ENCODE peak calls at places on chromosomes 4 and X, in eight cellular contexts. One of them, this sample, is unnamed.

GRCh38 chr4:143185253-143186107 is 763 bp downstream of the USP38 start:
- DNase-seq in HCT116: no peak
- DNase-seq in type B pancreatic cell: no peak
- DNase-seq in osteocyte: peak
- DNase-seq in activated T-helper 9 cell treated with anti-CD3 and anti-CD28 coated beads, Interleukin-2, amount 50 U/mL, for 16 hours: peak
- DNase-seq in stimulated activated CD8-positive, alpha-beta memory T cell treated with anti-CD3 and anti-CD28 coated beads, Interleukin-7, amount 100 ng/mL, for 1 hour: peak
- DNase-seq in NCI-H146: peak
- DNase-seq in frontal cortex: no peak
- DNase-seq in this sample: no peak

GRCh38 chr4:148692242-148692641 is 250.0 kb upstream of the NR3C2 start:
- DNase-seq in frontal cortex: no peak
- DNase-seq in osteocyte: no peak
- DNase-seq in HCT116: no peak
- DNase-seq in type B pancreatic cell: no peak
- DNase-seq in stimulated activated CD8-positive, alpha-beta memory T cell treated with anti-CD3 and anti-CD28 coated beads, Interleukin-7, amount 100 ng/mL, for 1 hour: no peak
- DNase-seq in activated T-helper 9 cell treated with anti-CD3 and anti-CD28 coated beads, Interleukin-2, amount 50 U/mL, for 16 hours: no peak
- DNase-seq in NCI-H146: no peak
- DNase-seq in this sample: no peak

GRCh38 chr4:20391224-20391623 is 139.5 kb downstream of the SLIT2 start:
- DNase-seq in HCT116: no peak
- DNase-seq in frontal cortex: no peak
- DNase-seq in NCI-H146: no peak
- DNase-seq in osteocyte: no peak
- DNase-seq in activated T-helper 9 cell treated with anti-CD3 and anti-CD28 coated beads, Interleukin-2, amount 50 U/mL, for 16 hours: no peak
- DNase-seq in stimulated activated CD8-positive, alpha-beta memory T cell treated with anti-CD3 and anti-CD28 coated beads, Interleukin-7, amount 100 ng/mL, for 1 hour: no peak
- DNase-seq in type B pancreatic cell: no peak
- DNase-seq in this sample: no peak

GRCh38 chrX:24079405-24079804 is 24.6 kb downstream of the EIF2S3 start:
- DNase-seq in osteocyte: no peak
- DNase-seq in type B pancreatic cell: no peak
- DNase-seq in HCT116: no peak
- DNase-seq in NCI-H146: no peak
- DNase-seq in frontal cortex: no peak
- DNase-seq in stimulated activated CD8-positive, alpha-beta memory T cell treated with anti-CD3 and anti-CD28 coated beads, Interleukin-7, amount 100 ng/mL, for 1 hour: no peak
- DNase-seq in activated T-helper 9 cell treated with anti-CD3 and anti-CD28 coated beads, Interleukin-2, amount 50 U/mL, for 16 hours: no peak
- DNase-seq in this sample: no peak

GRCh38 chr4:106971586-106971985 is 64.5 kb downstream of the DKK2 start:
- DNase-seq in frontal cortex: no peak
- DNase-seq in osteocyte: no peak
- DNase-seq in HCT116: no peak
- DNase-seq in NCI-H146: no peak
- DNase-seq in activated T-helper 9 cell treated with anti-CD3 and anti-CD28 coated beads, Interleukin-2, amount 50 U/mL, for 16 hours: no peak
- DNase-seq in stimulated activated CD8-positive, alpha-beta memory T cell treated with anti-CD3 and anti-CD28 coated beads, Interleukin-7, amount 100 ng/mL, for 1 hour: no peak
- DNase-seq in type B pancreatic cell: no peak
- DNase-seq in this sample: no peak

GRCh38 chrX:71941771-71942170 is 31.1 kb downstream of the NHSL2 start:
- DNase-seq in osteocyte: no peak
- DNase-seq in type B pancreatic cell: no peak
- DNase-seq in stimulated activated CD8-positive, alpha-beta memory T cell treated with anti-CD3 and anti-CD28 coated beads, Interleukin-7, amount 100 ng/mL, for 1 hour: no peak
- DNase-seq in frontal cortex: no peak
- DNase-seq in HCT116: no peak
- DNase-seq in NCI-H146: no peak
- DNase-seq in activated T-helper 9 cell treated with anti-CD3 and anti-CD28 coated beads, Interleukin-2, amount 50 U/mL, for 16 hours: no peak
- DNase-seq in this sample: no peak

GRCh38 chr4:100086766-100087431 is 103.4 kb downstream of the DDIT4L start:
- DNase-seq in frontal cortex: no peak
- DNase-seq in NCI-H146: no peak
- DNase-seq in activated T-helper 9 cell treated with anti-CD3 and anti-CD28 coated beads, Interleukin-2, amount 50 U/mL, for 16 hours: no peak
- DNase-seq in osteocyte: no peak
- DNase-seq in stimulated activated CD8-positive, alpha-beta memory T cell treated with anti-CD3 and anti-CD28 coated beads, Interleukin-7, amount 100 ng/mL, for 1 hour: no peak
- DNase-seq in type B pancreatic cell: no peak
- DNase-seq in HCT116: no peak
- DNase-seq in this sample: peak

GRCh38 chr4:143336828-143337599 is at the start of gene GAB1:
- DNase-seq in osteocyte: peak
- DNase-seq in activated T-helper 9 cell treated with anti-CD3 and anti-CD28 coated beads, Interleukin-2, amount 50 U/mL, for 16 hours: no peak
- DNase-seq in type B pancreatic cell: peak
- DNase-seq in NCI-H146: peak
- DNase-seq in frontal cortex: no peak
- DNase-seq in stimulated activated CD8-positive, alpha-beta memory T cell treated with anti-CD3 and anti-CD28 coated beads, Interleukin-7, amount 100 ng/mL, for 1 hour: no peak
- DNase-seq in HCT116: no peak
- DNase-seq in this sample: peak

GRCh38 chr4:8385106-8385505 is 55.4 kb downstream of the ACOX3 start:
- DNase-seq in type B pancreatic cell: no peak
- DNase-seq in stimulated activated CD8-positive, alpha-beta memory T cell treated with anti-CD3 and anti-CD28 coated beads, Interleukin-7, amount 100 ng/mL, for 1 hour: no peak
- DNase-seq in osteocyte: no peak
- DNase-seq in HCT116: no peak
- DNase-seq in NCI-H146: no peak
- DNase-seq in activated T-helper 9 cell treated with anti-CD3 and anti-CD28 coated beads, Interleukin-2, amount 50 U/mL, for 16 hours: no peak
- DNase-seq in frontal cortex: no peak
- DNase-seq in this sample: no peak

GRCh38 chr4:55993994-55994657 is 45.4 kb downstream of the CEP135 start:
- DNase-seq in activated T-helper 9 cell treated with anti-CD3 and anti-CD28 coated beads, Interleukin-2, amount 50 U/mL, for 16 hours: no peak
- DNase-seq in osteocyte: no peak
- DNase-seq in frontal cortex: no peak
- DNase-seq in stimulated activated CD8-positive, alpha-beta memory T cell treated with anti-CD3 and anti-CD28 coated beads, Interleukin-7, amount 100 ng/mL, for 1 hour: no peak
- DNase-seq in type B pancreatic cell: no peak
- DNase-seq in NCI-H146: no peak
- DNase-seq in HCT116: no peak
- DNase-seq in this sample: no peak

GRCh38 chr4:2272026-2272827 is 10.3 kb upstream of the MXD4 start:
- DNase-seq in osteocyte: no peak
- DNase-seq in type B pancreatic cell: no peak
- DNase-seq in frontal cortex: no peak
- DNase-seq in NCI-H146: no peak
- DNase-seq in HCT116: no peak
- DNase-seq in activated T-helper 9 cell treated with anti-CD3 and anti-CD28 coated beads, Interleukin-2, amount 50 U/mL, for 16 hours: no peak
- DNase-seq in stimulated activated CD8-positive, alpha-beta memory T cell treated with anti-CD3 and anti-CD28 coated beads, Interleukin-7, amount 100 ng/mL, for 1 hour: no peak
- DNase-seq in this sample: no peak

GRCh38 chr4:185305979-185306442 is 89.7 kb downstream of the LRP2BP start:
- DNase-seq in frontal cortex: no peak
- DNase-seq in activated T-helper 9 cell treated with anti-CD3 and anti-CD28 coated beads, Interleukin-2, amount 50 U/mL, for 16 hours: no peak
- DNase-seq in type B pancreatic cell: no peak
- DNase-seq in HCT116: peak
- DNase-seq in osteocyte: no peak
- DNase-seq in stimulated activated CD8-positive, alpha-beta memory T cell treated with anti-CD3 and anti-CD28 coated beads, Interleukin-7, amount 100 ng/mL, for 1 hour: no peak
- DNase-seq in NCI-H146: peak
- DNase-seq in this sample: peak